ENCODE peak calls at places on chromosomes 3 and 15, in nine cellular contexts. W is MM.1S; B is effector memory CD4-positive, alpha-beta T cell; T is fibroblast of lung; D is NCI-H446; F is cardiac fibroblast; P is memory B cell; X is neural crest cell; A is naive thymus-derived CD8-positive, alpha-beta T cell. I is an unnamed sample.

GRCh38 chr3:17195192-17195611 is 310.4 kb downstream of the PLCL2 start:
- DNase-seq in W (peak), B (no peak), T (peak), D (peak), F (peak), P (peak), X (no peak), A (no peak), I (peak)

GRCh38 chr15:82918607-82919230 is 33.8 kb downstream of the HOMER2 start:
- DNase-seq in W (no peak), B (no peak), T (no peak), D (no peak), F (no peak), P (no peak), X (no peak), A (no peak), I (no peak)

GRCh38 chr15:101256756-101257155 is 4.9 kb upstream of the CHSY1 start:
- DNase-seq in W (peak), B (no peak), T (no peak), D (no peak), F (no peak), P (no peak), X (no peak), A (no peak), I (no peak)

GRCh38 chr15:70137975-70138374 is 40.3 kb upstream of the TLE3 start:
- DNase-seq in W (no peak), B (no peak), T (no peak), D (no peak), F (no peak), P (no peak), X (no peak), A (no peak), I (no peak)

GRCh38 chr3:71385040-71385685 is 198.4 kb downstream of the FOXP1 start:
- DNase-seq in W (no peak), B (no peak), T (peak), D (no peak), F (peak), P (no peak), X (no peak), A (no peak), I (no peak)

GRCh38 chr15:100221461-100222348 is 120.1 kb downstream of the ADAMTS17 start:
- DNase-seq in W (no peak), B (no peak), T (no peak), D (no peak), F (peak), P (no peak), X (no peak), A (no peak), I (no peak)

GRCh38 chr3:78707616-78708015 is 1060.2 kb downstream of the ROBO1 start:
- DNase-seq in W (no peak), B (no peak), T (no peak), D (no peak), F (no peak), P (no peak), X (no peak), A (no peak), I (no peak)

GRCh38 chr3:135752851-135753250 is 212.7 kb upstream of the PPP2R3A start:
- DNase-seq in W (no peak), B (no peak), T (no peak), D (no peak), F (no peak), P (no peak), X (no peak), A (no peak), I (no peak)

GRCh38 chr3:40516201-40516600 is 8.6 kb upstream of the ZNF621 start:
- DNase-seq in W (no peak), B (no peak), T (peak), D (no peak), F (peak), P (no peak), X (no peak), A (no peak), I (peak)

GRCh38 chr3:102189564-102190339 is 245.1 kb upstream of the ZPLD1 start:
- DNase-seq in W (no peak), B (no peak), T (peak), D (no peak), F (no peak), P (no peak), X (no peak), A (no peak), I (no peak)

GRCh38 chr3:150145659-150146058 is 175.0 kb upstream of the PFN2 start:
- DNase-seq in W (no peak), B (no peak), T (peak), D (no peak), F (no peak), P (no peak), X (no peak), A (no peak), I (peak)

GRCh38 chr3:62723636-62724217 is 151.5 kb downstream of the CADPS start:
- DNase-seq in W (no peak), B (no peak), T (no peak), D (no peak), F (no peak), P (no peak), X (no peak), A (no peak), I (no peak)